ENCODE peak calls at places on chromosome 3, in six cellular contexts. P, S, V, K, G and H are unnamed samples.
A peak's percentile ranks its signal among the peaks of the same experiment; 100 is the strongest.

GRCh38 chr3:40899286-40899712 is 300.0 kb upstream of the CTNNB1 start:
- DNase-seq in S (no peak), K (peak; percentile 96), G (no peak), V (no peak), P (no peak), H (no peak)

GRCh38 chr3:36312351-36312750 is 68.0 kb upstream of the STAC start:
- DNase-seq in K (no peak), V (no peak), G (no peak), S (no peak), P (no peak), H (no peak)

GRCh38 chr3:130354430-130354829 is 9.0 kb downstream of the COL6A5 start:
- DNase-seq in S (no peak), K (peak; percentile 49), P (no peak), V (no peak), G (no peak), H (no peak)

GRCh38 chr3:9727041-9727595 is 4.4 kb upstream of the BRPF1 start:
- DNase-seq in K (peak; percentile 39), S (peak; percentile 47), V (no peak), G (no peak), P (no peak), H (no peak)

GRCh38 chr3:57872606-57873005 is 116.5 kb downstream of the SLMAP start:
- DNase-seq in P (no peak), G (no peak), V (no peak), K (no peak), S (no peak), H (no peak)

GRCh38 chr3:73674280-73674679 is 49.5 kb upstream of the PDZRN3 start:
- DNase-seq in S (no peak), P (no peak), V (no peak), K (peak; percentile 22), G (no peak), H (no peak)

GRCh38 chr3:126274735-126275734 is 82.2 kb downstream of the KLF15 start:
- DNase-seq in V (no peak), K (no peak), P (no peak), G (no peak), S (no peak), H (no peak)

GRCh38 chr3:46168583-46168982 is 39.5 kb downstream of the CCR1 start:
- DNase-seq in K (no peak), S (no peak), P (no peak), V (no peak), G (no peak), H (no peak)

GRCh38 chr3:49606427-49606826 is 52.1 kb downstream of the BSN start:
- DNase-seq in V (peak; percentile 52), S (no peak), K (no peak), G (no peak), P (no peak), H (no peak)

GRCh38 chr3:156317457-156317856 is 197.1 kb downstream of the KCNAB1 start:
- DNase-seq in G (no peak), K (peak; percentile 89), S (no peak), V (no peak), P (no peak), H (no peak)

GRCh38 chr3:112390783-112391641 is 58.1 kb downstream of the CD200 start:
- DNase-seq in S (no peak), P (no peak), K (peak; percentile 78), G (no peak), V (no peak), H (no peak)

GRCh38 chr3:159860269-159860668 is 128.4 kb upstream of the IL12A start:
- DNase-seq in S (no peak), K (no peak), V (no peak), G (no peak), P (no peak), H (no peak)

GRCh38 chr3:10495003-10495402 is 10.4 kb downstream of the ATP2B2 start:
- DNase-seq in P (no peak), G (no peak), K (peak; percentile 46), S (no peak), V (no peak), H (no peak)

GRCh38 chr3:11477286-11477935 is 166.3 kb downstream of the VGLL4 start:
- DNase-seq in K (peak; percentile 85), P (no peak), G (no peak), S (no peak), V (no peak), H (no peak)

GRCh38 chr3:163364717-163365116 is 1713.6 kb downstream of the SI start:
- DNase-seq in V (no peak), G (no peak), K (no peak), S (no peak), P (no peak), H (no peak)

GRCh38 chr3:116440196-116440595 is 5.1 kb downstream of the LSAMP start:
- DNase-seq in S (no peak), G (no peak), P (no peak), V (no peak), K (peak; percentile 74), H (peak; percentile 17)

GRCh38 chr3:31813686-31814085 is 167.4 kb downstream of the OSBPL10 start:
- DNase-seq in V (no peak), G (no peak), K (peak; percentile 53), P (no peak), S (no peak), H (no peak)

GRCh38 chr3:123300056-123300455 is 98.3 kb downstream of the SEC22A start:
- DNase-seq in K (no peak), G (no peak), S (no peak), P (no peak), V (peak; percentile 58), H (no peak)

GRCh38 chr3:129745253-129745652 is 138.8 kb upstream of the PLXND1 start:
- DNase-seq in K (no peak), S (no peak), G (no peak), P (no peak), V (no peak), H (no peak)

GRCh38 chr3:110314512-110315114 is 757.0 kb upstream of the NECTIN3 start:
- DNase-seq in S (peak; percentile 29), K (peak; percentile 60), V (no peak), G (peak; percentile 36), P (no peak), H (peak; percentile 33)

GRCh38 chr3:108503722-108504121 is 6.7 kb downstream of the MYH15 start:
- DNase-seq in G (no peak), S (no peak), K (no peak), P (no peak), V (no peak), H (no peak)

GRCh38 chr3:108495717-108496116 is 14.7 kb downstream of the MYH15 start:
- DNase-seq in G (no peak), K (no peak), P (no peak), V (no peak), S (no peak), H (no peak)

GRCh38 chr3:108501538-108501937 is 8.9 kb downstream of the MYH15 start:
- DNase-seq in S (no peak), K (no peak), G (no peak), P (no peak), V (no peak), H (no peak)

GRCh38 chr3:108497271-108497670 is 13.1 kb downstream of the MYH15 start:
- DNase-seq in V (no peak), P (no peak), K (no peak), G (no peak), S (no peak), H (no peak)

GRCh38 chr3:108500728-108501127 is 9.7 kb downstream of the MYH15 start:
- DNase-seq in P (no peak), K (no peak), V (no peak), G (no peak), S (no peak), H (no peak)
- TF ChIP-seq CTCF in P (no peak), K (no peak), V (no peak), G (no peak), S (no peak), H (no peak)

DNA sequence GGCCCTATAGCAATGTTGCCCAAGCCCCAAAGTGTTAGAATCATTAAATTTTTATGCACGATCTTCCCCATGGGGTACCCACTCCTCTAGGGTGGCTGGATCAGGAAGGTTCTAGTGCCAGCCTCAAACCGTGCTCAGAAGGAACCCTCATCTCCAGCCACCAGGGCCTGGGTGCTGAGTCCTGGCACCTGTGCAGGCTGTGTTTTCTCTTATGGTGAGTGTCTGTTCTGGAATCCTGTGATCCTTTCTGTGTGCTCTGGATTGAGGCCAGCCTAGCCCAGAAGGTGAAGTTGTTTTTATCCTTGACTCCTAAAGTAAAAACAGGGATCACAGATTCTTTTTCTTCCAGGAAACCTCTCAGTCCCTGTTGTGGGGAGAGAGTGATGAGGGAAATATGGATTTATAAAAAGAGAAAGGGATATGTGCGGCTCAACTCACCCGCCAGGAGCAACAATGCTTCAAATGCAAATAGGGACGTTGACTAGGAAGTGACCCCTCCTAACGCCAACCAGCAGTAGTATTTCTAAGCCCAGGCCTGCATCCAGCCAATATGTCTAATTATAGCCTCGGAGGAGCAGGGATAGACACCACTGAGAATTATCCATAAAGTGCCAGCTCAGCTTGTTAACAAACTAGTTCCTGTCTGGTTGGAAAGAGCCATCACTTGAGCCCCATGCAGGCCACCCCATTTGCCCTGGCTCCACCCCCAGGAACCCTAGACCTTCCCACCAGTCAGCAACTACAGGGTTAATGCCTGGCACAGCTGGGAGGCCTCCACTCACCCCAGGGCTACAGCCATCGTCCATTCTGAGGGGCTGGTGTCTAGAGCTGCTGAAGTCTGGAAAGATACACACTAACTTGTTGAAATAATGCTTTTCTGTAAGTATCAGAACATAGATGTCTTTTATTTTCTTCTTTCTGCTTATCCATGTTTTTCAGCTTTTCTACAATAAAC is 513.5 kb upstream of the PROK2 start:
- DNase-seq in V (no peak), K (no peak), S (no peak), G (no peak), P (no peak), H (no peak)
- TF ChIP-seq CTCF in V (no peak), K (no peak), S (no peak), G (no peak), P (no peak), H (no peak)

DNA sequence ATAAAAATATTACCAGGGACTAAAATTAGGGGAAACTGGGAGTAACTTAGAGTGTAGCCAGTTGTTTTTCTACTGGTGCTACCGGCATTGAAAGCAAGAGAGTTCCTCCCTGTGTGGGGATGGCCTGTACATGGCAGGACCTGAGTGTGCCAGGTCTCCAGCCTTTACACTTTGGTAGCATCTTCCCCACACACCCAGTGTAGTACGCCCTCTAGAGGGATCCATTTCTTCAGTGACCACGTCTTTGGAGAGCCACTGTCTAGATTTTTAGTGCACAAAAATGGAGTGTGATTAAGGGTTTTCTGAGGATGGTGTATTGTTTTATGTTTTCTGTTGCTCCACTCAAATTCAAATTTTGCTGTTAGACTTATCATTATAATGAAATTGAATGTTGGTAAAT is 507.0 kb upstream of the TPRG1 start:
- DNase-seq in K (peak; percentile 37), G (peak; percentile 8), S (peak; percentile 0), V (no peak), P (no peak), H (peak; percentile 9)
- TF ChIP-seq CTCF in K (peak; percentile 38), G (no peak), S (no peak), V (no peak), P (no peak), H (peak; percentile 46)

GRCh38 chr3:154765241-154765640 is 314.9 kb upstream of the MME start:
- DNase-seq in K (no peak), G (no peak), V (no peak), P (no peak), S (no peak), H (no peak)
- TF ChIP-seq CTCF in K (no peak), G (no peak), V (no peak), P (no peak), S (no peak), H (no peak)

DNA sequence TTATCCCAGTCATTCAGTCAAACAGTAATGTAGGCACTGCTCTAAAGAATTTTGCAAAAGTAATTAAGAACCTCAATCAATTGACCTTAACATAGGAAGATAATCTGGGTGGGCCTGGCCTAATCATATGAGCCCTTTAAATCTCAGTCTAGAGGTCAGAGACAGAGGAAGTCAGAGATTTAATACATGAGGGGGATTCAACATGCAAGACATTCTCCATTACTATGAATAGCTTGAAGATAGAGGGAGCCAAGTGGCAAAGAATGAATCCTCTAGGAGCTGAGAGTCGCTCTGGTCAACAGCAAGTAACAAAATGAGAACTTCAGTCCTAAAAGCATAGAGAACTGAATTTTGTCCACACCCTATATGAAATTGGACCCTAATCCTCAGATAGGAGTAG is 39.0 kb upstream of the MBNL1 start:
- DNase-seq in V (no peak), S (no peak), G (no peak), K (no peak), P (no peak), H (no peak)
- TF ChIP-seq CTCF in V (no peak), S (no peak), G (no peak), K (no peak), P (no peak), H (no peak)